ENCODE peak calls at places on chromosomes 16 and 17, in eight cellular contexts. Y, A, O, R, U, N, P and X are unnamed samples. For H3K27me3, the result is how much of the 10 kb centered on the place peaks cover.

GRCh38 chr16:86893513-86893912 is 315.2 kb downstream of the FOXL1 start:
- DNase-seq in R (no peak), A (no peak), O (no peak), P (no peak), Y (no peak), U (no peak), N (no peak), X (no peak)

GRCh38 chr16:66695935-66696668 is 441 bp downstream of the CMTM4 start:
- DNase-seq in A (no peak), Y (no peak), O (no peak), U (no peak), R (no peak), P (no peak), N (peak), X (peak)

GRCh38 chr16:78738557-78738956 is 639.1 kb downstream of the WWOX start:
- DNase-seq in U (no peak), N (no peak), A (no peak), O (no peak), P (no peak), Y (no peak), R (no peak), X (no peak)

GRCh38 chr17:3796110-3796821 is 4.7 kb downstream of the ITGAE start:
- DNase-seq in Y (peak), P (no peak), U (no peak), R (peak), N (no peak), A (no peak), O (no peak), X (no peak)

GRCh38 chr17:79425686-79426085 is 185.2 kb downstream of the RBFOX3 start:
- DNase-seq in R (peak), U (no peak), N (no peak), O (no peak), Y (no peak), A (no peak), P (no peak), X (no peak)

GRCh38 chr17:74431568-74432483 is at the start of gene GPRC5C:
- DNase-seq in P (peak), N (peak), Y (peak), U (no peak), O (no peak), A (peak), R (peak), X (peak)

GRCh38 chr17:2067048-2067452 is 12.1 kb downstream of the HIC1 start:
- DNase-seq in N (no peak), P (no peak), Y (no peak), U (no peak), O (no peak), R (no peak), A (no peak), X (no peak)

GRCh38 chr17:15185625-15185991 is 79.5 kb downstream of the PMP22 start:
- DNase-seq in P (no peak), R (no peak), N (no peak), O (no peak), A (peak), U (no peak), Y (peak), X (peak)

GRCh38 chr16:50025544-50025931 is 513 bp downstream of the CNEP1R1 start:
- DNase-seq in A (no peak), N (no peak), O (no peak), U (no peak), R (peak), Y (peak), P (peak), X (no peak)

GRCh38 chr17:13787636-13788035 is 185.9 kb upstream of the HS3ST3A1 start:
- DNase-seq in A (no peak), Y (no peak), R (no peak), N (no peak), U (no peak), P (no peak), O (no peak), X (no peak)

GRCh38 chr16:80107900-80108299 is 432.9 kb upstream of the DYNLRB2 start:
- DNase-seq in P (no peak), U (no peak), R (no peak), A (no peak), Y (no peak), N (no peak), O (no peak), X (no peak)

GRCh38 chr17:50372708-50373556 is at the start of the genes EME1 and MRPL27:
- DNase-seq in N (peak), U (peak), R (peak), O (peak), A (peak), P (peak), Y (peak), X (peak)

GRCh38 chr16:31277659-31278260 is 18.0 kb downstream of the ITGAM start:
- DNase-seq in P (no peak), O (no peak), N (no peak), U (no peak), A (no peak), Y (no peak), R (no peak), X (no peak)

GRCh38 chr17:74757931-74758845 is 9.8 kb downstream of the NHERF1 start:
- DNase-seq in U (no peak), Y (no peak), O (no peak), N (no peak), P (no peak), R (peak), A (peak), X (no peak)

GRCh38 chr17:80850109-80850508 is 141.5 kb upstream of the CHMP6 start:
- DNase-seq in O (no peak), P (no peak), U (no peak), Y (no peak), R (no peak), A (no peak), N (no peak), X (no peak)

GRCh38 chr17:80850817-80851216 is 140.8 kb upstream of the CHMP6 start:
- DNase-seq in A (no peak), R (no peak), U (no peak), P (no peak), N (no peak), Y (no peak), O (no peak), X (no peak)

GRCh38 chr17:80853076-80853475 is 138.6 kb upstream of the CHMP6 start:
- DNase-seq in P (no peak), O (no peak), N (no peak), Y (no peak), R (no peak), A (no peak), U (no peak), X (no peak)

GRCh38 chr17:80852476-80853015 is 139.1 kb upstream of the CHMP6 start:
- DNase-seq in A (no peak), O (no peak), R (no peak), U (no peak), N (no peak), P (no peak), Y (no peak), X (no peak)

GRCh38 chr17:80851277-80851925 is 140.2 kb upstream of the CHMP6 start:
- DNase-seq in P (no peak), Y (no peak), A (no peak), U (no peak), O (no peak), N (no peak), R (no peak), X (peak)
- H3K27me3 ChIP-seq in P (under half), Y (under half), A (under half), U (under half), O (under half), N (under half), R (under half), X (under half)

DNA sequence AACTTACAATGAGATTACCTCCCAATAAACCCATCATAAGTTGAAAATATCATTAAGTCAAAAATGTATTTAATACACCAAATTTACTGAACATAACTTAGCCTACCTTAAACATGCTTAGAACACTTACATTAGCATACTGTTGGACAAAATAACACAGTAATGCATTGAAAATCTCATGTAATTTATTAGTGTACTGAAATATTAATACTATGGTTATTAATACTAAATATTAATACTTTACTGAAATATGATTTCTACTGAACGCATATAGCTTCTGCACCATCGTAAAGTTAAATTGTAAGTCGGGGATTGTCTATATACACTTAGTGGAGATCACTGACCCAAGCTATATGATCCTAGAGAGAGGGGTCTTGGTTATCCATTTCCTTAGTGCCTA is 4.3 kb downstream of the USP32 start:
- DNase-seq in N (no peak), R (no peak), O (no peak), Y (no peak), A (no peak), P (no peak), U (no peak), X (no peak)
- H3K4me3 ChIP-seq in N (peak), R (no peak), O (no peak), Y (no peak), A (no peak), P (no peak), U (no peak), X (no peak)

DNA sequence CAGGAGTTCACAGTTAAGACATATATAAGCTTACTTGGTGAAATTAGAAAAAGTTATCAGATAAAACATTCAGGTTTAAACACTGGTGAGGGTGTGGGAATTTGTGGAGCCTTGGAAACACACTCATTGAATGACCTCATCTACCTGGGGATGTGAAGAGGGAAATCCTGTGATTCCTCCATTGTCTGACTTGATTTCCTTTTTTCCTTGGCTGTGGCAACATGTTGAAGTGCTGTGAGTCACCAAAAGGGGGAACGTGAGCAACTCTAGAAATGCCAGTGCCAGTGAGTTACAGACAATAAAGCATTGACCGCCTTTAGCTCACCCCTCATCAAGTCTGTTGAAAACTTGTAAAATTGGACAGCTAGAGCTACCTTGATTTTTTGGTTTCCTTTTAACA is 1.8 kb downstream of the HMOX2 start:
- DNase-seq in Y (no peak), O (no peak), N (peak), A (peak), U (no peak), R (no peak), P (no peak), X (no peak)
- TF ChIP-seq CTCF in Y (no peak), O (no peak), N (peak), A (no peak), U (no peak), R (peak), P (peak), X (no peak)

DNA sequence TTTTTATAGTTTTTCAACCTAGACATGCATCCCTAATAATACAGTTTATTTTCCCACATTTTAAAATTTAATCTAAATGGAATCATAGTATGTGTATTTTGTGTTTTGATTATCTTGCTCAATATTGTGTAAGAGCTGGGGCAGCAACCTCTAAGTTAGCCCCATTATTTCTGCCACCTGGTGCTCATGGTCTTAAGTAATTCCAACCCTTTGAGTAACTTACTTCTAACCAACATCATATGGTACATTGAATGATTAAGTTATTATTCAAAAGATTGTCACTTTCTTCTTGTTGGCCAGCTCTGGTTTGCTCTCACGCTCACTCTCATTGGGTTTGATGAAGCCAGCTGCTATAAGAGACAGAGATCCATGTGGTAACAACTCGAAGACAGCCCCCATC is 3.9 kb upstream of the KRTAP4-3 start:
- DNase-seq in N (no peak), U (no peak), R (no peak), Y (no peak), A (no peak), P (no peak), O (no peak), X (no peak)
- H3K27me3 ChIP-seq in N (under half), U (under half), R (under half), Y (under half), A (under half), P (under half), O (under half), X (under half)

DNA sequence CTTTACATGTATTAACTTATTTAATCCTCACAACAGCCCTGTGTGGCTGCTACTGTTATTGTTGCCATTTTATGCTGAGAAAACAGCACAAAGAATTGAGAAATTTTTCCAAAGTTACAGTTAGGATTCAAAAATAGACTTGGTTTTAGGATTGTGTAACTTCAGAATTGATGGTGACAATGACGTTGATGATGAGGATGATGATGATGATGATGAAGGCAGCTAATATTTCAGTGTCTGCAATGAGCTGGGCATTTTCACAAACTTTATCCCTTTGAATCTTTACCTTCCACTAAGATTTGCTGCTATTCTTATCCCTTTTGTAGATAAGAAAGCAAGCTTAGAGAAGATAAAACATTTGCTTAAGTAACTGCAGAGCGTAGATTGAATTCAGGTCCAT is 22.1 kb downstream of the PRKCB start:
- DNase-seq in A (no peak), R (no peak), N (no peak), Y (no peak), U (no peak), O (no peak), P (no peak), X (no peak)
- H3K4me3 ChIP-seq in A (no peak), R (no peak), N (no peak), Y (no peak), U (no peak), O (no peak), P (no peak), X (no peak)

GRCh38 chr17:44354582-44355309 is 8.9 kb downstream of the FAM171A2 start:
- DNase-seq in N (peak), Y (no peak), R (peak), A (no peak), P (no peak), U (no peak), O (no peak), X (no peak)
- TF ChIP-seq CTCF in N (peak), Y (no peak), R (peak), A (peak), P (peak), U (no peak), O (peak), X (peak)

DNA sequence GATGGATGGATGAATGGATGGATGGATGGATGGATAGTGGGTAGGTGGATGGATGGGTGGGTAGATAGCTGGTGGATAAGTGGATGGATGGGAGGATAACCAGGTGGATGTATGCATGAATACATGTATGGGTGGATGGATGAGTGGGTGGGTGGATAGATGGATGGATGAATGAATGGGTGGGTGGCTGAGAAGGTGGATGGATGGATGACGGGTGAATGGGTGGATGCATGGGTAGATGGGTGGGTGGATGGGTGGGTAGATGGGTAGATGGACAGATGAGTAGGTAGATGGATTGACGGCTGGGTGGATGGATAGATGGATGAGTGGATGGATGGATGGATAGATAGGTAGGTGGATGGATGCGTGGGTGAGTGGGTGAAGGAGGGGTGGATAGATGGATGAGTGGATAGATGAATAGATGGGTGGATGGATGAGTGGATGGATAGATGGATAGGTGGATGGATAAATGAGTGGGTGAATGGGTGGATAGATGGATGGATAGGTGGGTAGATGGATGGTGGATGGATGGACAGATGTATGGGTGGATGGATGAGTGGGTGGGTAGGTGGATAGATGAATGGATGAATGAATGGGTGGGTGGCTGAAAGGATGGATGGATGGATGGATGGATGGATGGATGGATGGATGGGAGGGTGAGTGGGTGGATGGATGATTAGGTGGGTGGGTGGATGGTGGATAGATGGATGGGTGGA is 50.1 kb upstream of the ZC3H18 start:
- DNase-seq in N (no peak), A (no peak), O (no peak), U (no peak), Y (no peak), P (no peak), R (no peak), X (no peak)
- H3K27me3 ChIP-seq in N (under half), A (half or more), O (under half), U (under half), Y (under half), P (under half), R (under half), X (under half)

DNA sequence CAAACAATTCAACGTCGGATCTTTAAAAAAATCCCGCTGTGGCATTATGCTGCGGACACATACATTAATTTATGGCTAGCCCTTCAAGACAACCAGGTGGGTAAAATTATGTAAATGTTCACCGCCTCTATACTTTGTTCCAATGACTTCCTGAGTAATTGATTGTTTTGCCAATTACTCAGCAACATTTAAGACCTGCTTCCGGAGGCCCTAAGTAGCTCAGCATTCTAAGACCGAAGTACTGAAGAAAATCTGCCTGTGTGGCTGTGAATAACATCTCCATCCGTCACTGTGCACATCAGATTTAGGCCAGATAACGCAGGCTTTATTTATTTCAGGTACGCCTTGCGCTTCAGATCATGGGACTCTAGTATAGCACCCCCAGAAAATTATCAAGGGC is 23.3 kb downstream of the QPRT start:
- DNase-seq in Y (no peak), N (no peak), A (no peak), P (no peak), O (no peak), R (peak), U (no peak), X (no peak)
- H3K4me3 ChIP-seq in Y (no peak), N (no peak), A (no peak), P (no peak), O (no peak), R (peak), U (no peak), X (no peak)